ENCODE peak calls at places on chromosome 7, in ten cellular contexts. M is T-cell; J is Daoy; B is fibroblast of the conjunctiva; R is stimulated activated CD4-positive, alpha-beta T cell treated with anti-CD3 and anti-CD28 coated beads, Interleukin-2, amount 100 ng/mL, for 48 hours; L is Right ventricle myocardium inferior; T is glomerular endothelial cell; H is NCI-H69; Y is RWPE2; O is aorta. W is an unnamed sample.

GRCh38 chr7:77940647-77941046 is 142.1 kb downstream of the PHTF2 start:
- DNase-seq in O (no peak), B (peak), T (no peak), J (no peak), Y (no peak), L (no peak), M (no peak), R (no peak), H (peak), W (peak)

GRCh38 chr7:105876964-105877601 is 684 bp upstream of the ATXN7L1 start:
- DNase-seq in L (no peak), H (peak), O (no peak), Y (no peak), J (peak), B (peak), M (peak), R (no peak), T (no peak), W (peak)

GRCh38 chr7:142231716-142232115 is 26.1 kb downstream of the PRSS58 start:
- DNase-seq in J (peak), L (no peak), R (no peak), H (peak), Y (no peak), B (no peak), O (no peak), T (no peak), M (no peak), W (peak)

GRCh38 chr7:113875224-113875623 is 43.6 kb downstream of the PPP1R3A start:
- DNase-seq in R (no peak), T (no peak), O (no peak), B (no peak), Y (no peak), J (no peak), L (no peak), M (no peak), H (no peak), W (no peak)

GRCh38 chr7:157465597-157466348 is 129.0 kb downstream of the DNAJB6 start:
- DNase-seq in J (no peak), T (no peak), O (peak), B (no peak), L (no peak), H (no peak), Y (no peak), M (no peak), R (no peak), W (no peak)

GRCh38 chr7:70178787-70179186 is 580.5 kb downstream of the AUTS2 start:
- DNase-seq in H (peak), O (no peak), T (no peak), R (no peak), B (no peak), L (no peak), J (peak), Y (no peak), M (no peak), W (no peak)

GRCh38 chr7:24730018-24730369 is 27.3 kb downstream of the GSDME start:
- DNase-seq in R (no peak), L (no peak), M (no peak), H (no peak), Y (no peak), J (no peak), O (no peak), T (no peak), B (no peak), W (no peak)

GRCh38 chr7:24075426-24075810 is 208.6 kb upstream of the NPY start:
- DNase-seq in R (no peak), J (peak), L (no peak), B (no peak), Y (no peak), M (no peak), O (no peak), H (peak), T (no peak), W (no peak)

GRCh38 chr7:25989140-25989705 is 162.8 kb upstream of the NFE2L3 start:
- DNase-seq in L (no peak), Y (no peak), J (no peak), T (no peak), R (no peak), B (no peak), H (peak), M (no peak), O (no peak), W (no peak)

GRCh38 chr7:116354546-116355422 is 144.4 kb downstream of the TES start:
- DNase-seq in T (peak), B (peak), R (no peak), J (peak), Y (peak), L (peak), H (no peak), O (peak), M (no peak), W (no peak)

GRCh38 chr7:2273866-2274265 is 31.8 kb downstream of the NUDT1 start:
- DNase-seq in B (no peak), L (no peak), T (no peak), R (no peak), H (no peak), J (no peak), O (no peak), M (no peak), Y (no peak), W (no peak)

GRCh38 chr7:13097508-13097907 is 410.1 kb downstream of the ARL4A start:
- DNase-seq in J (no peak), H (no peak), M (no peak), R (no peak), L (no peak), O (no peak), Y (no peak), B (no peak), T (no peak), W (no peak)

GRCh38 chr7:77479536-77480088 is 57.5 kb upstream of the PTPN12 start:
- DNase-seq in H (peak), O (no peak), T (no peak), J (no peak), M (no peak), B (no peak), L (no peak), Y (no peak), R (no peak), W (no peak)

GRCh38 chr7:44981035-44981706 is 2.4 kb upstream of the MYO1G start:
- DNase-seq in L (no peak), H (no peak), B (no peak), R (no peak), M (no peak), Y (no peak), J (peak), O (peak), T (no peak), W (peak)

GRCh38 chr7:13874783-13875182 is 114.7 kb downstream of the ETV1 start:
- DNase-seq in J (no peak), H (no peak), Y (no peak), M (no peak), T (no peak), L (no peak), R (no peak), O (no peak), B (no peak), W (no peak)

GRCh38 chr7:25259487-25260243 is 31.4 kb upstream of the NPVF start:
- DNase-seq in Y (no peak), R (peak), J (peak), O (no peak), T (no peak), L (no peak), B (peak), M (peak), H (peak), W (peak)

GRCh38 chr7:47587389-47587788 is 5.5 kb upstream of the TNS3 start:
- DNase-seq in M (no peak), B (no peak), Y (no peak), R (no peak), T (no peak), H (peak), J (peak), L (peak), O (peak), W (no peak)

GRCh38 chr7:1114505-1114904 is 26.6 kb downstream of the GPER1 start:
- DNase-seq in T (no peak), L (peak), M (no peak), J (no peak), R (no peak), H (no peak), B (no peak), Y (no peak), O (peak), W (no peak)

W was measured in NCI-H82.